ENCODE peak calls at places on chromosomes 1 and 21, in eight cellular contexts. N, K, O, Q, A, R, T and C are unnamed samples.

GRCh38 chr21:34826818-34827217 is 158.0 kb downstream of the CLIC6 start:
- DNase-seq in N (no peak), R (no peak), A (no peak), Q (no peak), K (no peak), T (no peak), O (no peak), C (no peak)

GRCh38 chr1:119276558-119276957 is 92.0 kb upstream of the HAO2 start:
- DNase-seq in O (no peak), Q (no peak), T (no peak), A (no peak), K (no peak), N (no peak), R (no peak), C (no peak)

GRCh38 chr1:951364-951763 is 7.7 kb downstream of the NOC2L start:
- DNase-seq in K (no peak), Q (no peak), T (no peak), O (no peak), A (no peak), R (no peak), N (no peak), C (no peak)

GRCh38 chr1:100036718-100037664 is 67.2 kb downstream of the SLC35A3 start:
- DNase-seq in K (no peak), A (no peak), Q (no peak), R (no peak), N (no peak), T (peak; percentile 18), O (no peak), C (no peak)

GRCh38 chr21:38439336-38439900 is 58.9 kb downstream of the ERG start:
- DNase-seq in A (no peak), K (no peak), N (no peak), T (no peak), R (no peak), O (no peak), Q (no peak), C (no peak)

GRCh38 chr21:45715441-45715840 is 71.9 kb downstream of the PCBP3 start:
- DNase-seq in O (no peak), N (no peak), T (no peak), K (no peak), R (no peak), Q (no peak), A (no peak), C (no peak)

GRCh38 chr1:247100676-247101279 is 3.4 kb downstream of the ZNF669 start:
- DNase-seq in A (no peak), O (no peak), R (no peak), N (no peak), Q (no peak), T (no peak), K (no peak), C (no peak)

GRCh38 chr1:66033781-66034180 is 241.1 kb downstream of the PDE4B start:
- DNase-seq in Q (no peak), R (no peak), O (no peak), A (no peak), N (no peak), K (no peak), T (no peak), C (no peak)

GRCh38 chr1:109794319-109795132 is 30.8 kb upstream of the EPS8L3 start:
- DNase-seq in A (peak; percentile 45), Q (no peak), T (no peak), R (no peak), N (no peak), K (no peak), O (no peak), C (no peak)

GRCh38 chr21:35749904-35750303 is 310.4 kb downstream of the SETD4 start:
- DNase-seq in T (no peak), R (no peak), K (no peak), Q (no peak), O (no peak), A (no peak), N (no peak), C (no peak)

GRCh38 chr1:184152502-184152901 is 101.0 kb downstream of the TSEN15 start:
- DNase-seq in R (no peak), A (no peak), Q (no peak), T (no peak), N (no peak), O (no peak), K (no peak), C (no peak)

GRCh38 chr1:12305377-12305776 is 75.5 kb downstream of the VPS13D start:
- DNase-seq in R (no peak), O (no peak), T (no peak), A (no peak), K (no peak), Q (no peak), N (no peak), C (no peak)

GRCh38 chr1:219876798-219877209 is 51.6 kb downstream of the SLC30A10 start:
- DNase-seq in K (no peak), T (no peak), N (no peak), R (no peak), Q (no peak), A (no peak), O (no peak), C (no peak)

GRCh38 chr1:86825294-86825693 is 88.6 kb downstream of the SELENOF start:
- DNase-seq in T (no peak), R (no peak), Q (no peak), O (no peak), N (no peak), A (no peak), K (no peak), C (no peak)